ENCODE peak calls at places on chromosomes 16 and 17, in eight cellular contexts. B is activated naive CD8-positive, alpha-beta T cell treated with anti-CD3 and anti-CD28 coated beads, Interleukin-2, amount 10 ng/mL, durations not matched to agents 7 days and 5 days; Y is endothelial cell; G is IMR-90; H is fibroblast of pulmonary artery; I is glomerular endothelial cell; J is NCI-H82; X is substantia nigra. C is an unnamed sample.

GRCh38 chr17:54426287-54426886 is 474.3 kb upstream of the TOM1L1 start:
- DNase-seq in I (no peak), B (no peak), J (peak), H (peak), X (no peak), Y (no peak), G (no peak), C (no peak)

GRCh38 chr16:57803413-57803990 is 1.2 kb upstream of the KIFC3 start:
- DNase-seq in H (peak), I (no peak), B (no peak), Y (no peak), G (no peak), X (peak), J (peak), C (no peak)

GRCh38 chr16:51107742-51108141 is 43.3 kb downstream of the SALL1 start:
- DNase-seq in G (no peak), H (no peak), Y (no peak), B (no peak), X (no peak), J (no peak), I (no peak), C (no peak)

GRCh38 chr17:4710693-4711634 is 532 bp downstream of the ARRB2 start:
- DNase-seq in J (no peak), X (no peak), Y (no peak), G (no peak), I (no peak), H (no peak), B (peak), C (no peak)

GRCh38 chr16:88703486-88704309 is 2.5 kb downstream of the RNF166 start:
- DNase-seq in B (peak), I (no peak), J (no peak), X (peak), Y (no peak), H (no peak), G (no peak), C (no peak)

GRCh38 chr16:13168091-13168572 is 266.7 kb downstream of the SHISA9 start:
- DNase-seq in I (no peak), B (no peak), H (no peak), X (no peak), J (peak), Y (no peak), G (no peak), C (no peak)

GRCh38 chr16:17607075-17607509 is 136.3 kb upstream of the XYLT1 start:
- DNase-seq in G (no peak), B (no peak), H (no peak), Y (no peak), I (no peak), X (no peak), J (no peak), C (no peak)

GRCh38 chr16:10878644-10879498 is 1.9 kb downstream of the CIITA start:
- DNase-seq in I (no peak), J (no peak), H (peak), Y (peak), X (peak), G (peak), B (peak), C (no peak)

GRCh38 chr16:47143329-47143676 is 442 bp downstream of the NETO2 start:
- DNase-seq in X (peak), G (peak), H (peak), I (no peak), J (peak), Y (peak), B (peak), C (peak)

GRCh38 chr16:84302111-84302954 is 7.7 kb downstream of the WFDC1 start:
- DNase-seq in X (no peak), I (no peak), J (no peak), G (peak), H (no peak), Y (no peak), B (no peak), C (no peak)

GRCh38 chr16:57901480-57902069 is 69.4 kb downstream of the CNGB1 start:
- DNase-seq in G (no peak), Y (no peak), B (no peak), H (no peak), J (no peak), X (no peak), I (no peak), C (no peak)

GRCh38 chr17:20267459-20267842 is 199.9 kb downstream of the LGALS9B start:
- DNase-seq in H (peak), J (no peak), Y (no peak), X (no peak), G (no peak), B (no peak), I (no peak), C (no peak)

GRCh38 chr16:73560497-73560896 is 512.6 kb upstream of the ZFHX3 start:
- DNase-seq in G (no peak), I (no peak), Y (no peak), X (no peak), H (no peak), B (no peak), J (no peak), C (no peak)

GRCh38 chr17:16363749-16364536 is 10.7 kb upstream of the CENPV start:
- DNase-seq in H (peak), I (no peak), J (peak), Y (peak), X (peak), G (peak), B (peak), C (peak)

GRCh38 chr17:80471922-80472321 is 4.5 kb downstream of the NPTX1 start:
- DNase-seq in I (no peak), J (no peak), G (no peak), H (no peak), X (no peak), B (no peak), Y (no peak), C (no peak)

GRCh38 chr17:54870671-54871175 is 29.9 kb upstream of the TOM1L1 start:
- DNase-seq in H (no peak), B (no peak), G (no peak), I (no peak), X (no peak), J (no peak), Y (no peak), C (no peak)

GRCh38 chr16:1946495-1947368 is 3.7 kb upstream of the MSRB1 start:
- DNase-seq in H (no peak), B (no peak), G (no peak), Y (no peak), X (no peak), I (no peak), J (no peak), C (no peak)